ENCODE peak calls at places on chromosomes 11 and 22, in seven cellular contexts. X, T, M, S, H, F and D are unnamed samples.

GRCh38 chr11:46977038-46977818 is 40.7 kb downstream of the CSTPP1 start:
- DNase-seq in T (no peak), X (no peak), F (no peak), S (no peak), M (peak; percentile 5), H (no peak), D (no peak)

GRCh38 chr11:129202646-129203045 is 10.5 kb upstream of the ARHGAP32 start:
- DNase-seq in X (no peak), M (no peak), H (no peak), T (no peak), S (no peak), F (no peak), D (no peak)

GRCh38 chr11:69368119-69368880 is 74.3 kb downstream of the MYEOV start:
- DNase-seq in S (peak; percentile 11), T (no peak), F (no peak), M (no peak), H (no peak), X (no peak), D (no peak)

GRCh38 chr11:41051919-41052630 is 407.4 kb downstream of the LRRC4C start:
- DNase-seq in X (no peak), S (no peak), H (no peak), M (no peak), T (no peak), F (no peak), D (no peak)

GRCh38 chr11:19422257-19422656 is 181.5 kb upstream of the E2F8 start:
- DNase-seq in S (peak; percentile 38), M (no peak), F (no peak), X (no peak), H (no peak), T (no peak), D (no peak)

GRCh38 chr11:29208117-29208516 is 808.7 kb downstream of the KCNA4 start:
- DNase-seq in T (no peak), F (no peak), X (no peak), S (no peak), M (peak; percentile 17), H (no peak), D (no peak)

GRCh38 chr11:82796970-82797594 is 63.4 kb upstream of the FAM181B start:
- DNase-seq in T (no peak), H (peak; percentile 24), X (no peak), F (no peak), M (no peak), S (no peak), D (no peak)

GRCh38 chr22:27420817-27421361 is 380.7 kb downstream of the MN1 start:
- DNase-seq in M (peak; percentile 98), X (peak; percentile 92), F (peak; percentile 93), S (peak; percentile 83), H (peak; percentile 65), T (peak; percentile 95), D (no peak)

GRCh38 chr22:17443413-17444203 is 74.3 kb downstream of the CECR2 start:
- DNase-seq in F (no peak), M (peak; percentile 14), S (no peak), X (no peak), T (no peak), H (no peak), D (peak; percentile 17)

GRCh38 chr11:16603245-16603644 is 135.2 kb upstream of the C11orf58 start:
- DNase-seq in M (no peak), X (no peak), H (no peak), S (peak; percentile 42), T (no peak), F (no peak), D (peak; percentile 72)

GRCh38 chr22:30371321-30371720 is 14.5 kb downstream of the CCDC157 start:
- DNase-seq in T (no peak), H (no peak), X (no peak), M (no peak), F (no peak), S (no peak), D (no peak)

GRCh38 chr22:29886601-29887000 is 3.6 kb downstream of the MTMR3 start:
- DNase-seq in M (no peak), T (no peak), H (no peak), X (no peak), F (peak; percentile 23), S (no peak), D (no peak)

GRCh38 chr11:105862736-105863367 is 159.2 kb downstream of the MSANTD4 start:
- DNase-seq in M (peak; percentile 65), S (no peak), T (peak; percentile 77), X (peak; percentile 65), H (no peak), F (peak; percentile 81), D (peak; percentile 6)

GRCh38 chr11:45651841-45652745 is 13.3 kb downstream of the CHST1 start:
- DNase-seq in M (no peak), F (no peak), S (no peak), T (no peak), H (no peak), X (no peak), D (no peak)

DNA sequence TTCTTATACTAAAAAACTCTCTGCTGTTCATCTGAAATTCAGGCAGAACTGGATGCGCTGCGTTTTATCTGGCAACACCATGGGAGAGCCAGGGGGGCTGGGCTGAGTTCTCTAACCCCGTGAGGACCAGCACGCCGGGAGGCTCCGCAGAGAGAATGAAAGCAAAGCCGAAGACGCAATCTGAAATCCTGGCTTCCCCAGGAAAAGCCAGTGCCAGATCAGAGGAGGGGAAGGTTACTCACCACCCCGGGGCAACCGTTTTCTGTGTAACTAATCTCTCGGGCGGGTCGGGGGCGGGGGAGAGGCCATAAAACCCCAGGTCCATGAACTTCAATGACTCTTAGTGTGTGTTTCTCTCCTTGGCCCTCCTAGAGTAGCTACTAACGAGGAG is 99.4 kb downstream of the SHANK2 start:
- DNase-seq in S (peak; percentile 30), X (peak; percentile 62), F (peak; percentile 9), M (peak; percentile 43), T (peak; percentile 67), H (peak; percentile 44), D (no peak)
- H3K4me3 ChIP-seq in S (no peak overlapping the region), X (peak overlapping the region; percentile 65), F (no peak overlapping the region), M (no peak overlapping the region), T (peak overlapping the region; percentile 33), H (peak overlapping the region; percentile 43), D (no peak overlapping the region)

GRCh38 chr11:12223771-12224536 is 113.6 kb downstream of the MICAL2 start:
- DNase-seq in F (peak; percentile 53), X (no peak), M (no peak), H (no peak), T (no peak), S (no peak), D (no peak)
- H3K4me3 ChIP-seq in F (no peak overlapping the region), X (no peak overlapping the region), M (no peak overlapping the region), H (no peak overlapping the region), T (no peak overlapping the region), S (no peak overlapping the region), D (no peak overlapping the region)

GRCh38 chr22:31948002-31948401 is 3.7 kb downstream of the YWHAH start:
- DNase-seq in T (no peak), H (no peak), X (no peak), F (no peak), M (no peak), S (no peak), D (no peak)

GRCh38 chr22:31944700-31945477 is 554 bp downstream of the YWHAH start:
- DNase-seq in F (peak; percentile 12), S (peak; percentile 43), T (no peak), X (peak; percentile 60), M (peak; percentile 13), H (peak; percentile 71), D (peak; percentile 68)

GRCh38 chr22:31947296-31947695 is 3.0 kb downstream of the YWHAH start:
- DNase-seq in T (peak; percentile 35), S (no peak), X (no peak), F (no peak), M (peak; percentile 30), H (no peak), D (peak; percentile 67)

GRCh38 chr22:31945478-31945815 is 1.1 kb downstream of the YWHAH start:
- DNase-seq in F (no peak), H (no peak), T (no peak), S (no peak), M (no peak), X (no peak), D (no peak)

DNA sequence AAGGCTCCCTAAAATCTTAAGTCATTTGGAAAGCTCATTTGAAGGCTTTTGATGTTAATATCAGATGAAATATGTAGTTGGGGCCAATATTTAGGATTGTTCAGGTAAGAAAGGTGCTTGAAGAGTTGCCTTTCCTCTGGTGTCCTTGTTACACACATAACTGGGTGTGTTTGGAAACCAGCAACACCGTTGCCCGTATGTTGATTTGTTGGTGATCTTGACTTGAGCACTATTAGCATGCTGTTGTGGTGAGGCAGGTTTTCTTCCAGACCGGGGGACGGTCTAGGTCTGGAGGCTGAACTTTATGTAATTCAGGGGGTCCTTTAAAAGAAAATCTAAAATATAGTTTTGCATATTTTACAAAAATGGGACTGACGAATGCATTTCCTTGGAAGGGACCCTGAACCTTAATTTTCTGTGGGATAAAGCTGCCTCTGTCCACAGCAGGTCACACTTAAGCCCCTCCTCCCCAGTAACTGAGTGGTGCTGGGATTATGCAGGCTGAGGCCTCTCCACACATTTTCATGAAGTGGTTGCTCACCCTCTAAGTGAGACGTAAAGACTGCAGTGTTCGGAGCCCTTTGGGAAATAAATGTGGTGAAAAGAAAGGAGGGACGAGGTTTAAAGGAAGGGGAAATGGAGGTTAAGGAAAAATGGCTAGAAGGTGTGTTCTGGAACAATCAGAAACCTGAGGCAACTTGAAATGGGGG is 1.8 kb downstream of the YWHAH start:
- DNase-seq in H (no peak), F (no peak), T (peak; percentile 55), S (no peak), X (peak; percentile 27), M (peak; percentile 39), D (no peak)
- H3K4me3 ChIP-seq in H (peak overlapping the region; percentile 78), F (peak overlapping the region; percentile 95), T (peak overlapping the region; percentile 77), S (no peak overlapping the region), X (peak overlapping the region; percentile 100), M (peak overlapping the region; percentile 96), D (peak overlapping the region; percentile 96)

GRCh38 chr11:78385205-78385604 is 32.4 kb downstream of the GAB2 start:
- DNase-seq in X (no peak), T (no peak), M (no peak), H (no peak), F (no peak), S (no peak), D (no peak)
- H3K4me3 ChIP-seq in X (no peak overlapping the region), T (no peak overlapping the region), M (no peak overlapping the region), H (no peak overlapping the region), F (no peak overlapping the region), S (no peak overlapping the region), D (no peak overlapping the region)

GRCh38 chr11:73273246-73273890 is 1.2 kb downstream of the P2RY6 start:
- DNase-seq in F (no peak), M (no peak), S (no peak), X (no peak), T (no peak), H (no peak), D (no peak)
- H3K4me3 ChIP-seq in F (no peak overlapping the region), M (no peak overlapping the region), S (no peak overlapping the region), X (no peak overlapping the region), T (no peak overlapping the region), H (no peak overlapping the region), D (no peak overlapping the region)